ENCODE peak calls at places on chromosome 4, in five cellular contexts. K is stimulated activated CD8-positive, alpha-beta memory T cell treated with anti-CD3 and anti-CD28 coated beads, Interleukin-2, amount 100 ng/mL, for 48 hours; P is H4; I is G401; W is CD4-positive, alpha-beta memory T cell. N is an unnamed sample.

GRCh38 chr4:1937550-1937949 is 66.4 kb downstream of the NSD2 start:
- DNase-seq in I (no peak), W (no peak), K (no peak), P (no peak), N (no peak)

GRCh38 chr4:158146736-158147135 is 26.1 kb downstream of the GASK1B start:
- DNase-seq in W (no peak), P (no peak), I (no peak), K (no peak), N (peak)

GRCh38 chr4:2091990-2092652 is 33.0 kb downstream of the NAT8L start:
- DNase-seq in I (no peak), P (no peak), W (no peak), K (no peak), N (peak)

GRCh38 chr4:89273741-89274141 is 33.9 kb downstream of the GPRIN3 start:
- DNase-seq in K (no peak), I (no peak), W (no peak), P (no peak), N (no peak)

GRCh38 chr4:44674471-44674870 is 3.7 kb upstream of the GUF1 start:
- DNase-seq in I (no peak), K (no peak), W (no peak), P (no peak), N (no peak)

GRCh38 chr4:40335508-40335860 is 351 bp downstream of the CHRNA9 start:
- DNase-seq in K (no peak), W (no peak), I (no peak), P (no peak), N (no peak)

GRCh38 chr4:84892950-84893349 is 73.5 kb downstream of the WDFY3 start:
- DNase-seq in I (no peak), W (no peak), K (no peak), P (no peak), N (no peak)

GRCh38 chr4:148447672-148448071 is 5.5 kb upstream of the NR3C2 start:
- DNase-seq in I (peak), P (peak), W (peak), K (no peak), N (peak)

GRCh38 chr4:181939199-181939945 is 303.8 kb upstream of the TENM3 start:
- DNase-seq in W (no peak), P (no peak), K (no peak), I (no peak), N (peak)

GRCh38 chr4:159070742-159071141 is 32.1 kb upstream of the RAPGEF2 start:
- DNase-seq in P (peak), K (no peak), I (no peak), W (no peak), N (peak)

GRCh38 chr4:139556071-139556734 is at the start of gene SETD7:
- DNase-seq in W (peak), I (peak), K (peak), P (peak), N (peak)

GRCh38 chr4:13264126-13264525 is 220.0 kb downstream of the RAB28 start:
- DNase-seq in P (no peak), I (no peak), W (no peak), K (no peak), N (no peak)

GRCh38 chr4:37243722-37244582 is 591 bp upstream of the NWD2 start:
- DNase-seq in K (no peak), P (no peak), I (no peak), W (no peak), N (no peak)

GRCh38 chr4:77376788-77377460 is 219.9 kb downstream of the CCNG2 start:
- DNase-seq in K (no peak), P (no peak), I (no peak), W (no peak), N (no peak)

GRCh38 chr4:101178731-101179130 is 168.6 kb downstream of the PPP3CA start:
- DNase-seq in K (no peak), W (no peak), P (no peak), I (no peak), N (no peak)

GRCh38 chr4:140099993-140100392 is 54.0 kb downstream of the MAML3 start:
- DNase-seq in K (no peak), I (peak), W (no peak), P (no peak), N (peak)

GRCh38 chr4:125317526-125317880 is 2.7 kb downstream of the FAT4 start:
- DNase-seq in W (no peak), K (no peak), P (peak), I (no peak), N (no peak)

GRCh38 chr4:73139991-73140390 is 70.5 kb upstream of the COX18 start:
- DNase-seq in I (no peak), P (no peak), W (no peak), K (no peak), N (peak)

GRCh38 chr4:126957555-126958440 is 675.0 kb upstream of the INTU start:
- DNase-seq in P (no peak), W (no peak), K (no peak), I (no peak), N (no peak)

GRCh38 chr4:147855670-147856069 is 123.8 kb downstream of the ARHGAP10 start:
- DNase-seq in P (no peak), K (no peak), W (no peak), I (no peak), N (no peak)

GRCh38 chr4:95499176-95499760 is 49.5 kb downstream of the UNC5C start:
- DNase-seq in W (no peak), I (no peak), P (no peak), K (no peak), N (no peak)

N was measured in pons.